ENCODE peak calls at places on chromosome 18, in six cellular contexts. Z is A549; Y is CD8-positive, alpha-beta memory T cell; W is GM23338; A is Peyer's patch; R is dorsolateral prefrontal cortex. Q is an unnamed sample.

GRCh38 chr18:68456985-68457384 is 257.9 kb downstream of the TMX3 start:
- DNase-seq in Z (no peak), R (no peak), Y (no peak), W (no peak), A (no peak), Q (no peak)

GRCh38 chr18:31045599-31045998 is 3.1 kb upstream of the DSC3 start:
- DNase-seq in W (no peak), A (no peak), R (no peak), Z (no peak), Y (no peak), Q (no peak)

GRCh38 chr18:57547260-57547659 is 39.2 kb downstream of the FECH start:
- DNase-seq in A (no peak), W (no peak), Y (no peak), R (no peak), Z (no peak), Q (no peak)

GRCh38 chr18:4016391-4017049 is 438.6 kb downstream of the DLGAP1 start:
- DNase-seq in Y (no peak), A (no peak), Z (no peak), W (peak; percentile 28), R (no peak), Q (no peak)

GRCh38 chr18:36769172-36769571 is 59.6 kb downstream of the TPGS2 start:
- DNase-seq in A (no peak), Z (no peak), W (no peak), Y (no peak), R (no peak), Q (no peak)

GRCh38 chr18:43590182-43590903 is 313.1 kb upstream of the SYT4 start:
- DNase-seq in A (no peak), W (no peak), Y (no peak), Z (no peak), R (no peak), Q (peak; percentile 57)

GRCh38 chr18:8224576-8224975 is 384.7 kb upstream of the RAB12 start:
- DNase-seq in A (no peak), W (no peak), Y (no peak), R (no peak), Z (no peak), Q (no peak)

GRCh38 chr18:74082476-74083070 is 65.1 kb downstream of the FBXO15 start:
- DNase-seq in Y (peak; percentile 69), R (peak; percentile 67), Z (peak; percentile 60), W (peak; percentile 83), A (peak; percentile 53), Q (peak; percentile 77)

GRCh38 chr18:44744206-44745180 is 63.8 kb downstream of the SETBP1 start:
- DNase-seq in Y (no peak), A (no peak), W (peak; percentile 67), R (peak; percentile 62), Z (no peak), Q (no peak)

GRCh38 chr18:41871229-41872000 is 83.6 kb upstream of the PIK3C3 start:
- DNase-seq in W (no peak), A (no peak), R (no peak), Y (no peak), Z (no peak), Q (no peak)

GRCh38 chr18:42798606-42799005 is 316.9 kb downstream of the RIT2 start:
- DNase-seq in A (no peak), W (no peak), Z (no peak), R (no peak), Y (no peak), Q (no peak)

GRCh38 chr18:22983175-22983574 is 50.0 kb downstream of the RBBP8 start:
- DNase-seq in A (no peak), Y (no peak), R (no peak), W (peak; percentile 48), Z (peak; percentile 6), Q (no peak)

DNA sequence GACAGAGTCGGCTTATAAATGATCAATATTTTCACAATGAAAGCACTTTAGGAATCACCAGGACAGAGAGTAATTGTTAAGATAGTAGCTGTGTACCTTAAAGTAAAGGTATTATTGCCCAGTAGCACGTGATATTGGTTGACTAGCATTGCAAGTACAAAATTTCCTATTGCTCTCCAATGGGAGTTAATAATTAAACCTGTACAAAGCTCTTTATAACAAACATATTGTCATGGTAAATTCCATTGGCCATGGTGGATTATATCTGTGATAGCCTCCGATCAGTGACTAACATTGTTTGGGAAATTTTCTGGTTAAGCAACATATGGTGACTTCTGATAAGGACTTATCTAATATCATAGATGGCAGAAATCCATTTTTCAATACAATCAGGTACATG is 360.8 kb downstream of the DCC start:
- DNase-seq in W (no peak), R (no peak), Z (no peak), Y (no peak), A (no peak), Q (no peak)
- H3K27ac ChIP-seq in W (no peak overlapping the region), R (no peak overlapping the region), Z (no peak overlapping the region), Y (no peak overlapping the region), A (no peak overlapping the region), Q (no peak overlapping the region)

DNA sequence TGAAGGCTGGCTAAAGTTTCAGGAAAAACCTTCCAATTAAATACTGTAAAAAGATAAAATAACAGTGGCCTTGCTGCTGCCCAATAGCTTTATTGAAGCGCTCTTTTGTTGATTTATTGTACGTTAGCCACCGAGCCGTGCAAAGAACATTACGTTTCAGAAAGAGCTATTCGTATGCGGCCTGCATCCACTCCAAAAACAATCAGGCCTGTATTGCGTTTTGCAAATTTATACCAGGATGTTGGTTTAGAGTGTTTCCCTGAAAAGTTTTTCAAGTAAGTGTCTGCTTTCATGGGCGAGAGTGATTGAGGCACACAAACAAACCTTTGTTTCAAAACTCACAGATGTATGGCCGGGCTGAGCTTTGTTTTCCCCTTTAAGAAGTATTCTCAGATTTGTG is 257.2 kb upstream of the SALL3 start:
- DNase-seq in Z (no peak), A (no peak), W (no peak), R (peak; percentile 29), Y (no peak), Q (no peak)
- H3K4me3 ChIP-seq in Z (no peak overlapping the region), A (no peak overlapping the region), W (peak overlapping the region; percentile 6), R (no peak overlapping the region), Y (no peak overlapping the region), Q (no peak overlapping the region)

DNA sequence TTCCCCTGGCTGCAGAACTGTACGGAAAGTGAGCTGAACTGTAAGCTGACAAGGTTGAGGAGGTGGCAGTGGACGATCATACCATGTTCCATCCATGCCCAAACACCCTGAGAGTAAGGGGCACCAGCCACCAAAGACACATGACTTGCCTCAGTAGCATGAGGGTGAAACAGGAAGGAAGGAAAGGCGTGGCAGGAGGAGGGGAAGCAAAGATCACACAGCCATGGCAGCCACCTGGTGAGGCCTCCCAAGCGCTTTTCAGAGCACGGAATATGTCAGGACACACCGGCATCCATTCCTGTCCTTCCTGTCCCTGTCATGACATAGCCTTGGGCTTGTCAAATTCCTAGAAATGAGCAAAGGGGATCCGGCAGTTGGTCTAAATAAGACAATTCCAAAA is 118.7 kb downstream of the MYO5B start:
- DNase-seq in R (no peak), Z (no peak), A (no peak), Y (no peak), W (no peak), Q (no peak)
- H3K27ac ChIP-seq in R (no peak overlapping the region), Z (no peak overlapping the region), A (no peak overlapping the region), Y (no peak overlapping the region), W (no peak overlapping the region), Q (no peak overlapping the region)

GRCh38 chr18:76472811-76473210 is 22.2 kb downstream of the ZNF516 start:
- DNase-seq in R (no peak), Z (no peak), Y (no peak), A (no peak), W (no peak), Q (no peak)

GRCh38 chr18:76468345-76469275 is 26.4 kb downstream of the ZNF516 start:
- DNase-seq in W (no peak), R (no peak), A (no peak), Y (no peak), Z (no peak), Q (no peak)

GRCh38 chr18:76474824-76475223 is 20.2 kb downstream of the ZNF516 start:
- DNase-seq in W (no peak), A (no peak), R (no peak), Z (no peak), Y (no peak), Q (no peak)

GRCh38 chr18:76467371-76468190 is 27.5 kb downstream of the ZNF516 start:
- DNase-seq in Z (no peak), R (no peak), Y (no peak), W (no peak), A (no peak), Q (no peak)

GRCh38 chr18:76471593-76471992 is 23.4 kb downstream of the ZNF516 start:
- DNase-seq in A (no peak), R (no peak), W (no peak), Y (no peak), Z (no peak), Q (no peak)
- H3K4me3 ChIP-seq in A (no peak overlapping the region), R (no peak overlapping the region), W (no peak overlapping the region), Y (no peak overlapping the region), Z (no peak overlapping the region), Q (no peak overlapping the region)

DNA sequence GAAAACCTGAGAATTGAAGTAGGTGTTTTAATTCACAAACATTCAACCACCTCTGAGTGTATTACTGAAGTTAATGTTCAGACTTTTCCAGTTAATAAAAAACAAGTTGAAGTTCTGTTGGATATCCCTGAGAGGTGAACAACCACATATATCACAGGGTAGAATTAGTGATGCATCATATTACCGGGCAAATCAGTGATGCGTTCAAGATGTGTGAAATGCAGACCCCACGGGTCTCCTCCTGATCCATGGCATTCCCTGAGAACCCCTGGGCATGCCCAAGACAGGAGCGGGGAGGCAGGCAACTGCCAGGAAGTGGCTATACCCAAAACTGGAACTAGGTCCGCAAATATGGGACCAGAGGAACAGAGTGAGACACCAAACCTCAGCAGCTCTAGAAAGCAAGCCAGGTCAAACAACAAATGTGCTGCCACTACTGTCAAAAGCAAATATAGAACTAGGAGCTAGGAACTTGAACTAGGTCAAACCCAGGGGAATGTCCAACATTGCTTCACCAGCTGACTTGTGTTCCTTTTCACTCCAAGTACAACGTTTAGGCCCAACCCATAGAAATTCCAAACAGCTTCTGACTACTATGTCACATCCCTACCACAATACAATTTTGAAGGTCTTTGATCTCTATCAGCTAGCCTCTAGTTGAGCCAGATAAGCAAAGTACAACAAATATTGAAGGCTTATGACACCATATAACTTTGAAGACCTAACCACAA is 20.2 kb downstream of the PSTPIP2 start:
- DNase-seq in Y (no peak), A (no peak), Z (no peak), W (no peak), R (no peak), Q (no peak)
- H3K27ac ChIP-seq in Y (no peak overlapping the region), A (no peak overlapping the region), Z (no peak overlapping the region), W (no peak overlapping the region), R (no peak overlapping the region), Q (peak overlapping the region; percentile 6)

DNA sequence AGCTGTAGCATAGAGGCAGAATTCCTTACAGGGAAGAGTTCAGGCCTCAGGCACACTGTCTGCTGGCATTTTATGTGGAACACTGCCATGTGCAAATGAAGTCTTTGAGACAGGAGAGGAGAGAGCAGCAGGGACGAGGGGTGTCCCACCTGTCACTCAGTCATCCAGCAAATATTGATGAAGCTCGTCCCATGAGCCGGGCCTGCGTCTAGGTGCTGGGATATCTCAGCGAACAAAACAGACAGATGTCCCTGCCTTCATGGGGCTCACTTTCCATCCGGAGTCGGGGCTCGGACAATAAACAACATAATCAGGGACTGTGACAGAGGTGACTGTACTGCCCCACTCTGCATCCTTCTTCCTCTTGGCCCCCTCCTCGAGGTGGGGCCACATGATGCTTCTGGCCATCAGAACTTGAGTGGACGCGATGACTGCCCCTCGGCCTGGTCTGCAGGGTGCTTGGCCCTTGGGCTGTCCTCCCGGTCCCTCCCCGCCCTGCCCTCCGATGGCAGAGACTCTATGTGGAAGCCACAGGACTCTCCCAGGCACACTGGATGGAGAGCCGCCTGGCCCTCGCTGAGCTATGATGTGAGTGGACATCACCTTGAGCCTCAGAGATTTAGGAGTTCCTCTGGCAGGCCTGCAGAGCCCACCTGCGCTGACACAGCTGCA is 78.8 kb downstream of the MBP start:
- DNase-seq in Z (no peak), Y (no peak), R (no peak), A (peak; percentile 15), W (no peak), Q (no peak)
- H3K4me3 ChIP-seq in Z (no peak overlapping the region), Y (peak overlapping the region; percentile 50), R (peak overlapping the region; percentile 49), A (no peak overlapping the region), W (no peak overlapping the region), Q (no peak overlapping the region)

Q was measured in upper lobe of right lung.